ENCODE peak calls at places on chromosomes 12 and 14, in nine cellular contexts. D is HEK293T; W is stimulated activated CD4-positive, alpha-beta T cell treated with anti-CD3 and anti-CD28 coated beads, Interleukin-12 subunit alpha, Interleukin-12 subunit beta, amount 100 ng/mL, for 4 hours; I is heart left ventricle; F is A549; V is D341Med; T is T1000; E is iPS DF 19.7; M is astrocyte of the cerebellum. Z is an unnamed sample.

GRCh38 chr12:57840701-57841100 is 5.8 kb downstream of the CTDSP2 start:
- DNase-seq in D (no peak), W (no peak), I (peak), F (no peak), V (no peak), T (no peak), E (no peak), M (no peak), Z (no peak)

GRCh38 chr14:104373855-104374717 is 205.5 kb upstream of the C14orf180 start:
- DNase-seq in D (no peak), W (no peak), I (no peak), F (no peak), V (no peak), T (no peak), E (no peak), M (no peak), Z (no peak)

GRCh38 chr14:86462193-86462592 is 932.2 kb downstream of the FLRT2 start:
- DNase-seq in D (no peak), W (no peak), I (no peak), F (no peak), V (no peak), T (no peak), E (peak), M (no peak), Z (no peak)

GRCh38 chr14:65015391-65015790 is 28.7 kb downstream of the FNTB start:
- DNase-seq in D (no peak), W (no peak), I (no peak), F (no peak), V (no peak), T (no peak), E (no peak), M (no peak), Z (no peak)

GRCh38 chr14:32593290-32593942 is 264.3 kb downstream of the AKAP6 start:
- DNase-seq in D (no peak), W (no peak), I (no peak), F (no peak), V (no peak), T (no peak), E (no peak), M (no peak), Z (peak)

GRCh38 chr14:58428011-58428807 is 690 bp downstream of the KIAA0586 start:
- DNase-seq in D (peak), W (no peak), I (no peak), F (peak), V (peak), T (no peak), E (no peak), M (peak), Z (peak)

GRCh38 chr12:52210925-52211650 is 19.3 kb upstream of the KRT80 start:
- DNase-seq in D (no peak), W (no peak), I (no peak), F (no peak), V (no peak), T (no peak), E (no peak), M (no peak), Z (no peak)

GRCh38 chr12:4984971-4985370 is 58.7 kb upstream of the KCNA5 start:
- DNase-seq in D (no peak), W (no peak), I (no peak), F (no peak), V (no peak), T (no peak), E (no peak), M (no peak), Z (no peak)

GRCh38 chr14:79631276-79631675 is 580.0 kb downstream of the DIO2 start:
- DNase-seq in D (no peak), W (no peak), I (no peak), F (no peak), V (no peak), T (no peak), E (no peak), M (no peak), Z (no peak)

GRCh38 chr14:25394791-25395391 is 344.9 kb upstream of the STXBP6 start:
- DNase-seq in D (no peak), W (no peak), I (no peak), F (no peak), V (no peak), T (no peak), E (no peak), M (no peak), Z (no peak)

GRCh38 chr14:91283666-91284065 is 39.2 kb upstream of the GPR68 start:
- DNase-seq in D (no peak), W (no peak), I (no peak), F (no peak), V (no peak), T (no peak), E (no peak), M (no peak), Z (no peak)

GRCh38 chr12:62799126-62799736 is 135.7 kb downstream of the PPM1H start:
- DNase-seq in D (peak), W (peak), I (peak), F (peak), V (peak), T (peak), E (peak), M (peak), Z (no peak)

GRCh38 chr12:80681287-80681686 is 26.1 kb upstream of the MYF6 start:
- DNase-seq in D (no peak), W (no peak), I (no peak), F (no peak), V (no peak), T (no peak), E (no peak), M (no peak), Z (no peak)

GRCh38 chr12:53423597-53423996 is at the start of gene AMHR2:
- DNase-seq in D (no peak), W (no peak), I (no peak), F (no peak), V (no peak), T (no peak), E (no peak), M (no peak), Z (no peak)

GRCh38 chr14:61264699-61265098 is 16.4 kb downstream of the TMEM30B start:
- DNase-seq in D (no peak), W (no peak), I (no peak), F (no peak), V (no peak), T (no peak), E (no peak), M (no peak), Z (no peak)

GRCh38 chr14:36671149-36671548 is 9.5 kb downstream of the PAX9 start:
- DNase-seq in D (no peak), W (no peak), I (no peak), F (no peak), V (no peak), T (no peak), E (no peak), M (no peak), Z (no peak)

GRCh38 chr12:58750484-58750883 is 169.8 kb downstream of the LRIG3 start:
- DNase-seq in D (no peak), W (no peak), I (no peak), F (peak), V (no peak), T (no peak), E (no peak), M (peak), Z (peak)

GRCh38 chr12:64085996-64086395 is 136.1 kb downstream of the KICS2 start:
- DNase-seq in D (no peak), W (no peak), I (no peak), F (no peak), V (no peak), T (no peak), E (no peak), M (no peak), Z (no peak)

GRCh38 chr12:69097619-69098368 is 141.6 kb upstream of the CPSF6 start:
- DNase-seq in D (no peak), W (no peak), I (no peak), F (no peak), V (no peak), T (no peak), E (no peak), M (peak), Z (no peak)

GRCh38 chr12:93025145-93026103 is 96.3 kb upstream of the EEA1 start:
- DNase-seq in D (peak), W (no peak), I (no peak), F (peak), V (peak), T (no peak), E (no peak), M (peak), Z (peak)

GRCh38 chr12:2902287-2902880 is 11.7 kb downstream of the TULP3 start:
- DNase-seq in D (no peak), W (no peak), I (peak), F (no peak), V (no peak), T (no peak), E (no peak), M (no peak), Z (no peak)

GRCh38 chr12:113903381-113903863 is 62.7 kb downstream of the RBM19 start:
- DNase-seq in D (no peak), W (no peak), I (no peak), F (no peak), V (no peak), T (peak), E (no peak), M (no peak), Z (peak)

GRCh38 chr12:109695420-109695819 is 18.2 kb upstream of the FAM222A start:
- DNase-seq in D (no peak), W (no peak), I (no peak), F (no peak), V (no peak), T (no peak), E (no peak), M (no peak), Z (no peak)

GRCh38 chr14:40280652-40281051 is 848.4 kb upstream of the FBXO33 start:
- DNase-seq in D (no peak), W (no peak), I (no peak), F (no peak), V (no peak), T (no peak), E (no peak), M (no peak), Z (no peak)

GRCh38 chr14:76924363-76925151 is 98.3 kb downstream of the LRRC74A start:
- DNase-seq in D (no peak), W (no peak), I (no peak), F (no peak), V (no peak), T (no peak), E (peak), M (no peak), Z (no peak)

Z was measured in BJ.